ENCODE peak calls at places on chromosome 19, in six cellular contexts. Q is GM23338, I is WTC11, H is H1, K is K562, P is HepG2. V is an unnamed sample.

GRCh38 chr19:17748884-17749638 is 2.2 kb upstream of the FCHO1 start:
- DNase-seq in Q (no peak), I (no peak), H (no peak), K (no peak), P (no peak), V (no peak)

GRCh38 chr19:28494466-28494865 is 718.5 kb downstream of the UQCRFS1 start:
- DNase-seq in Q (peak), I (no peak), H (no peak), K (peak), P (no peak), V (no peak)

GRCh38 chr19:27793644-27794443 is 1419.1 kb downstream of the UQCRFS1 start:
- DNase-seq in Q (peak), I (peak), H (peak), K (peak), P (peak), V (peak)

GRCh38 chr19:29172302-29172701 is 40.6 kb downstream of the UQCRFS1 start:
- DNase-seq in Q (no peak), I (no peak), H (no peak), K (no peak), P (no peak), V (no peak)

GRCh38 chr19:30744741-30745475 is 372.7 kb downstream of the ZNF536 start:
- DNase-seq in Q (no peak), I (no peak), H (peak), K (no peak), P (no peak), V (no peak)

GRCh38 chr19:17830567-17831418 is 9.5 kb upstream of the INSL3 start:
- DNase-seq in Q (peak), I (peak), H (peak), K (peak), P (no peak), V (no peak)

GRCh38 chr19:798415-799075 is 1.3 kb downstream of the PTBP1 start:
- DNase-seq in Q (no peak), I (no peak), H (no peak), K (no peak), P (peak), V (no peak)

GRCh38 chr19:37966211-37967072 is 59.4 kb downstream of the SIPA1L3 start:
- DNase-seq in Q (no peak), I (no peak), H (no peak), K (no peak), P (no peak), V (no peak)

GRCh38 chr19:38044267-38045111 is 137.5 kb downstream of the SIPA1L3 start:
- DNase-seq in Q (no peak), I (no peak), H (no peak), K (no peak), P (no peak), V (no peak)

GRCh38 chr19:33905937-33906577 is 109.4 kb downstream of the KCTD15 start:
- DNase-seq in Q (peak), I (peak), H (peak), K (peak), P (no peak), V (no peak)

GRCh38 chr19:40758491-40758890 is 7.5 kb downstream of the SNRPA start:
- DNase-seq in Q (no peak), I (no peak), H (no peak), K (no peak), P (no peak), V (no peak)

DNA sequence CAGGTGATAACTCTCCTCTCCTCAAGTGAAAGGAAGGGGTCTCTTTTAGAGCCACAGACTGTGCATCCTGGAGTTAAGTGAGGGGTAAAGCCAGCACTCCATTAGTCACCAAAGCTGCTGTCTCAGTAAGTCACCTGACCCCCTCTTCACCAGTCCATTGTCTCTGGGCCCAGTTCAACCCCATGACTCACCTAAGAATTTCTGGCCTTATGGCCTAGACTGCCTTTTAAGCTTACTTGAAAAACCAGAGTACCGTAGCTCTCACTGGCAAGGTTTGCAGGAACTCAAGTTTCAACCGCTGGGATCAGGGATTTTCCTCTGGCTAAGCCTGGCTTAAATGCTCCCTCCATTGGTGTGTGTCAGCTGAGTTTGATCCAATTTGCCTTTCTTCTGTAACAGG is 23.4 kb upstream of the EID2 start:
- DNase-seq in Q (peak), I (no peak), H (no peak), K (no peak), P (no peak), V (no peak)
- TF ChIP-seq CREB1 in Q (no peak), I (no peak), H (no peak), K (no peak), P (no peak), V (no peak)

GRCh38 chr19:57757941-57758340 is 11.3 kb downstream of the ZNF776 start:
- DNase-seq in Q (no peak), I (no peak), H (no peak), K (no peak), P (no peak), V (no peak)

GRCh38 chr19:57754091-57754673 is 7.6 kb downstream of the ZNF776 start:
- DNase-seq in Q (no peak), I (no peak), H (no peak), K (no peak), P (no peak), V (no peak)

GRCh38 chr19:57755031-57755430 is 8.4 kb downstream of the ZNF776 start:
- DNase-seq in Q (no peak), I (no peak), H (no peak), K (no peak), P (no peak), V (no peak)

GRCh38 chr19:57759096-57759495 is 10.4 kb upstream of the ZNF586 start:
- DNase-seq in Q (no peak), I (no peak), H (no peak), K (no peak), P (no peak), V (no peak)
- TF ChIP-seq CREB1 in Q (no peak), I (no peak), H (no peak), K (no peak), P (no peak), V (no peak)

GRCh38 chr19:48975947-48976847 is 11.1 kb downstream of the FTL start:
- DNase-seq in Q (peak), I (peak), H (peak), K (peak), P (no peak), V (no peak)
- TF ChIP-seq CREB1 in Q (peak), I (no peak), H (peak), K (peak), P (no peak), V (peak)

DNA sequence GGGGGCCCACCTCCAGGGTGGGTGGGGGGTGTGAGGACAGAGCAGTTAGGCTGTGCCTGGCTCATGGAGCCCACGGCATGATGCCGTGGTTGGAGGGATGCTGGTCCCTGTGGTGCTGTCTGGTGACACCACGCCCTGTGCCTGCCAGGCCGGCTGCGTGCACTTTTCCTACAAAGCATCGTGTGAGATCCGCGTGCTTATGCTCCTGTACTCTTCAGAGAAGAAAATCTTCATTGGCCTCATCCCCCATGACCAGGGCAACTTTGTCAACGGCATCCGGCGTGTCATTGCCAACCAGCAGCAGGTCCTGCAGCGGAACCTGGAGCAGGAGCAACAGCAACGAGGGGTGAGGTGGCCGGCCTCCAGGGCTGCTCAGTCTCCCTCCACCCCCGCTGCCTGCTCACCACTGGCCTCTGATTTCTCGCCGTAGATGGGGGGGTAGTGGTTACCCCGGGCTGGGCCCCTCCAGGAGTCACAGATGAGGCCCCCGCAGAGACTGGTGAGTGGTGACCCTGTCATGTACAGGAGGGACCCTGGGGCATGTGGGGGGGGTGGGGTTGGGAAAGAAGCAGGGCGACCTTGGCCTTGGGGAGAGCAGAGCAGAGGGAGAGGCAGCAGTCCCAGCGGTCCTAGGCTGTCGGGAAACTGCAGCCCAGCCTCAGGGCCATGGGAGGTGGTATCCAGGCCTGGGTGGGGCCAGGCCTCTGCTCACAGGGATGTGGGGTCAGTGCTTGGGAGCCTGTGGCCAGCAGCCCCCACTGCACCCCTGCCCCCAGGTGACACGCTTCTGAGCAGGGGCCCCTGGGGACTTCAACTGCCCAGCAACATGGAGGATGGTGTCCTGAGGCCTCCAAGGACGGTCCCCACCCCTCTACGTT is 7.3 kb downstream of the PNKP start:
- DNase-seq in Q (no peak), I (no peak), H (no peak), K (no peak), P (no peak), V (no peak)
- TF ChIP-seq CREB1 in Q (no peak), I (no peak), H (no peak), K (no peak), P (no peak), V (no peak)

DNA sequence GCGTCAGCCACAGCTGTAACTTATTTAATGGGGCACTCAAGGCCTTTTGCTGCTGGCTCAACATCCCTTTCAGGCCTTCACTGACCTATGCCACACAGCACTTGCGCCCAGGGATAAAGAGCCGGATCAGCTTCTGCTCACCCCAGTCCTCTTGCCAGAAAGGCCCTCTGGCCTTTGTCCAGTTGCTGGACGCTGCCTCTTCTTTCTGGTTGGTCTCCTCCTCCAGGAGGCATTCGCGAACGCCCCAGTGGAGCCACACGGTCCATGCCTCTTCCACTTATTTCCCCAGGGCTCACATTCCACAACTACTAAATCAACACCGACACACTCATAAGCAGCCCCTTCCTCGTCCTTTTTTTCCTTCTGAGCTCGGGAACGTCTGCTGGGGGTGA is 3.7 kb upstream of the ZNF329 start:
- DNase-seq in Q (peak), I (peak), H (no peak), K (no peak), P (peak), V (no peak)
- TF ChIP-seq CREB1 in Q (no peak), I (no peak), H (no peak), K (no peak), P (no peak), V (no peak)

GRCh38 chr19:10543059-10543419 is 665 bp upstream of the ATG4D start:
- DNase-seq in Q (no peak), I (no peak), H (no peak), K (no peak), P (no peak), V (no peak)

GRCh38 chr19:10543420-10544241 is at the start of gene ATG4D:
- DNase-seq in Q (peak), I (peak), H (peak), K (peak), P (peak), V (no peak)

GRCh38 chr19:10544242-10544752 is 593 bp downstream of the ATG4D start:
- DNase-seq in Q (peak), I (no peak), H (no peak), K (peak), P (no peak), V (no peak)

GRCh38 chr19:10546817-10547216 is 3.1 kb downstream of the ATG4D start:
- DNase-seq in Q (no peak), I (no peak), H (no peak), K (no peak), P (no peak), V (no peak)

GRCh38 chr19:10544753-10545251 is 1.1 kb downstream of the ATG4D start:
- DNase-seq in Q (peak), I (no peak), H (no peak), K (peak), P (no peak), V (no peak)
- TF ChIP-seq CREB1 in Q (no peak), I (no peak), H (no peak), K (no peak), P (no peak), V (no peak)

GRCh38 chr19:46303702-46304397 is 7.0 kb downstream of the HIF3A start:
- DNase-seq in Q (peak), I (peak), H (peak), K (peak), P (no peak), V (no peak)
- TF ChIP-seq CREB1 in Q (peak), I (peak), H (peak), K (no peak), P (no peak), V (no peak)

DNA sequence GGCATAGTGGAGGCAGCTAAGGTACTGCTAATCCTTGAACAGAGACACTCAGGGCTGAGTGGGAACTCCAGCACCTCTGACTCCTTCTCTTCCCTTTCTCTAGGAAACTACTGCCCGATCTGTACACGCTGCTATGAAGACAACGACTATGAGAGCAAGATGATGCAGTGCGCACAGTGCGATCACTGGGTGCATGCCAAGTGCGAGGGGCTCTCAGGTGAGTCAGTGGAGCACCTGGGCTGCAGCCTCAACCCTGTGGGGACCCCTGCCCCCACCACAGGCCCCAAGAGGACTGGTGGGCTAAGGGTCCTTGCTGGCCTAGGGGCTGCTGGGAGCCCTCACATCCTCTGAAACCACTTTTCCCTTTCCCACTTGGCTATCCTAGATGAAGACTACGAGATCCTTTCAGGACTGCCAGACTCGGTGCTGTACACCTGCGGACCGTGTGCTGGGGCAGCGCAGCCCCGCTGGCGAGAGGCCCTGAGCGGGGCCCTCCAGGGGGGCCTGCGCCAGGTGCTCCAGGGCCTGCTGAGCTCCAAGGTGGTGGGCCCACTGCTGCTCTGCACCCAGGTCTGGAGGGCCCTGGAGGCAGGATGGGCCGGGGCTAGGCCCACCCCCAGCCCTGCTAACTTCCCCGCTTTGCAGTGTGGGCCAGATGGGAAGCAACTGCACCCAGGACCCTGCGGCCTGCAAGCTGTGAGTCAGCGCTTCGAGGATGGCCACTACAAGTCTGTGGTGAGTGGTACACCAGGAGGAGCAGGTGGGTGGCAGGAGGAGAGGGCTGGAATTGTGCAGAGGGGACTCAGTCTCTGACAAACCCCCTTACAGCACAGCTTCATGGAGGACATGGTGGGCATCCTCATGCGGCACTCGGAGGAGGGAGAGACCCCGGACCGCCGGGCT is 9.5 kb downstream of the KMT2B start:
- DNase-seq in Q (no peak), I (no peak), H (no peak), K (no peak), P (no peak), V (no peak)
- TF ChIP-seq CREB1 in Q (no peak), I (no peak), H (no peak), K (no peak), P (no peak), V (no peak)

GRCh38 chr19:1929051-1929742 is 11.8 kb upstream of the CSNK1G2 start:
- DNase-seq in Q (peak), I (peak), H (peak), K (peak), P (peak), V (no peak)
- TF ChIP-seq CREB1 in Q (peak), I (no peak), H (peak), K (no peak), P (no peak), V (peak)

V was measured in GM12878.